ENCODE peak calls at places on chromosomes 2 and 18, in eight cellular contexts. X, V, E, Y, G, T, H and B are unnamed samples.

GRCh38 chr2:128581849-128582244 is 263.2 kb upstream of the HS6ST1 start:
- DNase-seq in X (no peak), V (no peak), E (no peak), Y (no peak), G (no peak), T (no peak), H (no peak), B (no peak)

GRCh38 chr2:96113951-96114350 is 2.4 kb downstream of the ADRA2B start:
- DNase-seq in X (no peak), V (peak), E (no peak), Y (no peak), G (no peak), T (no peak), H (no peak), B (no peak)

GRCh38 chr2:9905413-9905812 is 46.1 kb upstream of the GRHL1 start:
- DNase-seq in X (no peak), V (no peak), E (no peak), Y (no peak), G (no peak), T (no peak), H (no peak), B (no peak)

GRCh38 chr2:208134928-208135586 is 5.4 kb upstream of the CRYGC start:
- DNase-seq in X (no peak), V (no peak), E (no peak), Y (no peak), G (no peak), T (no peak), H (no peak), B (no peak)

GRCh38 chr18:25299426-25299825 is 52.5 kb downstream of the ZNF521 start:
- DNase-seq in X (peak), V (no peak), E (no peak), Y (no peak), G (no peak), T (no peak), H (no peak), B (no peak)

GRCh38 chr18:77478619-77479018 is 229.0 kb downstream of the GALR1 start:
- DNase-seq in X (no peak), V (peak), E (no peak), Y (no peak), G (no peak), T (no peak), H (no peak), B (peak)

GRCh38 chr2:100601661-100602060 is 38.9 kb downstream of the PDCL3 start:
- DNase-seq in X (no peak), V (no peak), E (no peak), Y (no peak), G (no peak), T (no peak), H (no peak), B (no peak)

GRCh38 chr2:239459581-239459980 is 58.8 kb upstream of the HDAC4 start:
- DNase-seq in X (no peak), V (no peak), E (no peak), Y (no peak), G (no peak), T (no peak), H (peak), B (no peak)

GRCh38 chr2:122543815-122544214 is 788.4 kb downstream of the TSN start:
- DNase-seq in X (peak), V (no peak), E (no peak), Y (no peak), G (no peak), T (no peak), H (no peak), B (no peak)

GRCh38 chr2:208643145-208643544 is 236.6 kb downstream of the PTH2R start:
- DNase-seq in X (no peak), V (no peak), E (no peak), Y (no peak), G (no peak), T (no peak), H (peak), B (no peak)

GRCh38 chr2:108988796-108989713 is at the start of gene EDAR:
- DNase-seq in X (no peak), V (peak), E (peak), Y (peak), G (peak), T (peak), H (peak), B (peak)

GRCh38 chr2:240599141-240599583 is 12.6 kb downstream of the CAPN10 start:
- DNase-seq in X (no peak), V (no peak), E (no peak), Y (no peak), G (no peak), T (no peak), H (no peak), B (no peak)

GRCh38 chr18:10518595-10519273 is 7.1 kb upstream of the NAPG start:
- DNase-seq in X (peak), V (peak), E (no peak), Y (no peak), G (peak), T (no peak), H (peak), B (peak)

GRCh38 chr2:72545790-72546189 is 280.0 kb downstream of the EXOC6B start:
- DNase-seq in X (no peak), V (no peak), E (no peak), Y (no peak), G (no peak), T (no peak), H (no peak), B (no peak)

GRCh38 chr18:11909597-11910026 is 1.5 kb upstream of the MPPE1 start:
- DNase-seq in X (peak), V (no peak), E (no peak), Y (peak), G (no peak), T (no peak), H (no peak), B (no peak)

GRCh38 chr2:10478916-10479315 is 30.8 kb upstream of the ODC1 start:
- DNase-seq in X (no peak), V (no peak), E (no peak), Y (no peak), G (no peak), T (no peak), H (peak), B (no peak)